ENCODE peak calls at places on chromosome 10, in four cellular contexts. G is GM12878, J is A549, L is K562. V is an unnamed sample.

GRCh38 chr10:124592101-124592500 is 130.5 kb downstream of the LHPP start:
- DNase-seq in G (no peak), J (no peak), L (no peak), V (no peak)

GRCh38 chr10:28677889-28678686 is 767 bp downstream of the BAMBI start:
- DNase-seq in G (no peak), J (no peak), L (peak), V (no peak)

GRCh38 chr10:110005716-110006115 is 2.1 kb upstream of the ADD3 start:
- DNase-seq in G (no peak), J (peak), L (no peak), V (peak)

GRCh38 chr10:84946984-84947383 is 618.6 kb downstream of the CCSER2 start:
- DNase-seq in G (no peak), J (no peak), L (no peak), V (no peak)

GRCh38 chr10:48535416-48536225 is 69.3 kb downstream of the ARHGAP22 start:
- DNase-seq in G (no peak), J (no peak), L (no peak), V (no peak)

GRCh38 chr10:93266858-93267257 is 193.2 kb downstream of the CYP26A1 start:
- DNase-seq in G (no peak), J (no peak), L (no peak), V (no peak)

GRCh38 chr10:12056758-12057157 is 12.0 kb upstream of the DHTKD1 start:
- DNase-seq in G (no peak), J (no peak), L (no peak), V (no peak)

GRCh38 chr10:44932338-44933116 is 21.4 kb downstream of the TMEM72 start:
- DNase-seq in G (peak), J (peak), L (peak), V (peak)

GRCh38 chr10:63722537-63722936 is 201.3 kb downstream of the REEP3 start:
- DNase-seq in G (no peak), J (no peak), L (no peak), V (no peak)

GRCh38 chr10:77390481-77390891 is 247.1 kb downstream of the KCNMA1 start:
- DNase-seq in G (no peak), J (no peak), L (no peak), V (no peak)

GRCh38 chr10:95260397-95260881 is 30.4 kb downstream of the PDLIM1 start:
- DNase-seq in G (no peak), J (peak), L (no peak), V (peak)

GRCh38 chr10:70367195-70367796 is 15.1 kb downstream of the LRRC20 start:
- DNase-seq in G (no peak), J (peak), L (no peak), V (no peak)

GRCh38 chr10:78065616-78066410 is 32.1 kb downstream of the RPS24 start:
- DNase-seq in G (no peak), J (no peak), L (peak), V (no peak)

GRCh38 chr10:80464557-80465466 is 10.7 kb downstream of the TSPAN14 start:
- DNase-seq in G (no peak), J (no peak), L (peak), V (peak)

GRCh38 chr10:92969151-92969550 is 91.4 kb upstream of the CYP26C1 start:
- DNase-seq in G (no peak), J (no peak), L (no peak), V (no peak)

GRCh38 chr10:98361131-98361633 is 53.8 kb downstream of the PYROXD2 start:
- DNase-seq in G (peak), J (peak), L (peak), V (no peak)

GRCh38 chr10:12322583-12323131 is 26.7 kb upstream of the CAMK1D start:
- DNase-seq in G (no peak), J (no peak), L (no peak), V (peak)

GRCh38 chr10:96588601-96589419 is 2.0 kb upstream of the TM9SF3 start:
- DNase-seq in G (peak), J (no peak), L (no peak), V (no peak)

GRCh38 chr10:59757966-59758365 is 4.7 kb upstream of the MRLN start:
- DNase-seq in G (no peak), J (no peak), L (no peak), V (no peak)

GRCh38 chr10:87845624-87846377 is 17.5 kb downstream of the KLLN start:
- DNase-seq in G (no peak), J (peak), L (no peak), V (no peak)

GRCh38 chr10:89540550-89540949 is 5.2 kb upstream of the SLC16A12 start:
- DNase-seq in G (no peak), J (no peak), L (no peak), V (no peak)

GRCh38 chr10:73786512-73786885 is 1.1 kb downstream of the ZSWIM8 start:
- DNase-seq in G (no peak), J (no peak), L (no peak), V (no peak)

DNA sequence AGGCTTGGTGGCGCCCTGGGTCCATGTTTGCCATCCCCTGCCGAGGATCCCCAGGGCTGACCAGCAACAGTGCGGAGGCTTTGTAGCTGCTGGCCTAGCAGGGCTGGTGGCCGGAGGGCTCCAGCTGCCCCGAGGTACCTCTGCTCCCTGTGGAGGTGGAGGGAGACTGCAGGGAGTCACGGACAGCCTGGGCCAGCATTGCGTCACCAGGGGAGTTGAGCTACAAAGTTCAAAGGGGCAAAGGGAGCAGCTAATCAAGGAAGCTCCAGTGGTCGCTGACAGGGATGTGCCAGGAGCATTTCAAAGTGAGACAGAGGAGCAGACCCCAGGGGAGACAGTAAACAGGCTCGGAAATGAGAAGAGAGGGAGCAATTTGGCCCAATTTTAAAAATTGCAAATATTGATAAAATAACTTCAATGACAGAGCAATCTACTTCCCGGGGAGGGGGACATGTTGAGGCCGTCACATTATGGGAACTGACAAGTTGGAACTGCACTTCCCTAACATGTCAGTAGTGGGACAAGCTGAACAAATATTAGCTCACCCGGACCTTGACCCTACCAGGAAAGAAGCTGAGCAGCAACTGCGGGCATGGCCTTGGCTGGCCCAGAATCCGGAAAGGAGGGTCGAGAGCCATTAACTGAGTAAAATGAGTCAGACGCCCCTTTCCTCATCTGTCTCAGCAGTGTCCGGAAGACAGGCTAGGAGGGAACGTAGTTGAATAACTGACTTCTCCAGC is 39.4 kb downstream of the BTBD16 start:
- DNase-seq in G (no peak), J (peak), L (no peak), V (peak)
- TF ChIP-seq CTCF in G (no peak), J (peak), L (no peak), V (peak)

GRCh38 chr10:132169766-132170560 is 16.8 kb upstream of the DPYSL4 start:
- DNase-seq in G (no peak), J (no peak), L (no peak), V (no peak)
- TF ChIP-seq ESRRA in G (no peak), J (no peak), L (no peak), V (no peak)

GRCh38 chr10:103581499-103581898 is 88.0 kb downstream of the NEURL1 start:
- DNase-seq in G (no peak), J (no peak), L (no peak), V (no peak)

GRCh38 chr10:103582331-103583123 is 89.0 kb downstream of the NEURL1 start:
- DNase-seq in G (no peak), J (no peak), L (no peak), V (peak)

GRCh38 chr10:103584216-103585010 is 90.9 kb downstream of the NEURL1 start:
- DNase-seq in G (no peak), J (no peak), L (no peak), V (no peak)

GRCh38 chr10:103585011-103585405 is 91.5 kb downstream of the NEURL1 start:
- DNase-seq in G (no peak), J (no peak), L (no peak), V (no peak)

GRCh38 chr10:103583871-103584215 is 90.3 kb downstream of the NEURL1 start:
- DNase-seq in G (no peak), J (no peak), L (no peak), V (no peak)
- H3K4me3 ChIP-seq in G (peak), J (no peak), L (no peak), V (no peak)

GRCh38 chr10:6514844-6515780 is 65.0 kb downstream of the PRKCQ start:
- DNase-seq in G (no peak), J (no peak), L (no peak), V (no peak)
- TF ChIP-seq CTCF in G (no peak), J (no peak), L (no peak), V (no peak)

V was measured in HepG2.